ENCODE peak calls at places on chromosome 6, in ten cellular contexts. One of them, this sample, is unnamed.

GRCh38 chr6:40308533-40309306 is 278.4 kb downstream of the LRFN2 start:
- DNase-seq in fibroblast of lung: peak; percentile 4
- DNase-seq in PC-3: peak; percentile 57
- DNase-seq in mammary epithelial cell: peak; percentile 45
- DNase-seq in IMR-90: peak; percentile 26
- DNase-seq in MM.1S: peak; percentile 42
- DNase-seq in neural progenitor cell: peak; percentile 89
- DNase-seq in astrocyte: peak; percentile 0
- DNase-seq in HCT116: peak; percentile 13
- DNase-seq in K562: peak; percentile 91
- DNase-seq in this sample: no peak

GRCh38 chr6:154463573-154464419 is 46.7 kb downstream of the CNKSR3 start:
- DNase-seq in fibroblast of lung: no peak
- DNase-seq in astrocyte: no peak
- DNase-seq in neural progenitor cell: no peak
- DNase-seq in K562: no peak
- DNase-seq in MM.1S: no peak
- DNase-seq in IMR-90: no peak
- DNase-seq in PC-3: no peak
- DNase-seq in mammary epithelial cell: no peak
- DNase-seq in HCT116: no peak
- DNase-seq in this sample: no peak

GRCh38 chr6:87716928-87717655 is 15.1 kb upstream of the AKIRIN2 start:
- DNase-seq in IMR-90: no peak
- DNase-seq in mammary epithelial cell: no peak
- DNase-seq in neural progenitor cell: no peak
- DNase-seq in fibroblast of lung: no peak
- DNase-seq in astrocyte: no peak
- DNase-seq in PC-3: no peak
- DNase-seq in K562: no peak
- DNase-seq in HCT116: no peak
- DNase-seq in MM.1S: no peak
- DNase-seq in this sample: no peak

GRCh38 chr6:30219244-30219643 is 6.0 kb upstream of the TRIM26 start:
- DNase-seq in PC-3: peak; percentile 78
- DNase-seq in fibroblast of lung: peak; percentile 32
- DNase-seq in neural progenitor cell: peak; percentile 66
- DNase-seq in IMR-90: peak; percentile 44
- DNase-seq in astrocyte: no peak
- DNase-seq in mammary epithelial cell: peak; percentile 50
- DNase-seq in K562: no peak
- DNase-seq in HCT116: no peak
- DNase-seq in MM.1S: peak; percentile 52
- DNase-seq in this sample: no peak

GRCh38 chr6:21522773-21523490 is 70.6 kb upstream of the SOX4 start:
- DNase-seq in mammary epithelial cell: no peak
- DNase-seq in HCT116: no peak
- DNase-seq in MM.1S: no peak
- DNase-seq in fibroblast of lung: no peak
- DNase-seq in neural progenitor cell: peak; percentile 56
- DNase-seq in IMR-90: no peak
- DNase-seq in astrocyte: no peak
- DNase-seq in K562: no peak
- DNase-seq in PC-3: peak; percentile 30
- DNase-seq in this sample: no peak

GRCh38 chr6:39074486-39074885 is 25.9 kb downstream of the GLP1R start:
- DNase-seq in mammary epithelial cell: no peak
- DNase-seq in K562: no peak
- DNase-seq in astrocyte: no peak
- DNase-seq in HCT116: no peak
- DNase-seq in fibroblast of lung: no peak
- DNase-seq in PC-3: no peak
- DNase-seq in IMR-90: no peak
- DNase-seq in neural progenitor cell: no peak
- DNase-seq in MM.1S: no peak
- DNase-seq in this sample: no peak

GRCh38 chr6:6556738-6557503 is 31.6 kb upstream of the LY86 start:
- DNase-seq in fibroblast of lung: no peak
- DNase-seq in neural progenitor cell: peak; percentile 72
- DNase-seq in astrocyte: no peak
- DNase-seq in mammary epithelial cell: no peak
- DNase-seq in IMR-90: peak; percentile 5
- DNase-seq in PC-3: peak; percentile 63
- DNase-seq in K562: peak; percentile 74
- DNase-seq in HCT116: peak; percentile 43
- DNase-seq in MM.1S: peak; percentile 39
- DNase-seq in this sample: no peak

GRCh38 chr6:39980839-39981580 is 46.7 kb upstream of the MOCS1 start:
- DNase-seq in HCT116: peak; percentile 37
- DNase-seq in neural progenitor cell: peak; percentile 74
- DNase-seq in fibroblast of lung: peak; percentile 31
- DNase-seq in MM.1S: peak; percentile 53
- DNase-seq in PC-3: peak; percentile 50
- DNase-seq in mammary epithelial cell: peak; percentile 31
- DNase-seq in IMR-90: peak; percentile 57
- DNase-seq in astrocyte: peak; percentile 17
- DNase-seq in K562: peak; percentile 65
- DNase-seq in this sample: no peak

GRCh38 chr6:129059650-129060049 is 176.7 kb downstream of the LAMA2 start:
- DNase-seq in PC-3: no peak
- DNase-seq in HCT116: no peak
- DNase-seq in IMR-90: no peak
- DNase-seq in MM.1S: no peak
- DNase-seq in K562: no peak
- DNase-seq in fibroblast of lung: no peak
- DNase-seq in mammary epithelial cell: no peak
- DNase-seq in astrocyte: no peak
- DNase-seq in neural progenitor cell: no peak
- DNase-seq in this sample: no peak

GRCh38 chr6:133683603-133684002 is 205.3 kb upstream of the TCF21 start:
- DNase-seq in MM.1S: no peak
- DNase-seq in PC-3: no peak
- DNase-seq in mammary epithelial cell: no peak
- DNase-seq in neural progenitor cell: no peak
- DNase-seq in IMR-90: no peak
- DNase-seq in fibroblast of lung: no peak
- DNase-seq in astrocyte: no peak
- DNase-seq in K562: no peak
- DNase-seq in HCT116: no peak
- DNase-seq in this sample: no peak

GRCh38 chr6:11054722-11055121 is 10.6 kb upstream of the ELOVL2 start:
- DNase-seq in IMR-90: peak; percentile 50
- DNase-seq in neural progenitor cell: no peak
- DNase-seq in fibroblast of lung: peak; percentile 61
- DNase-seq in MM.1S: no peak
- DNase-seq in PC-3: no peak
- DNase-seq in HCT116: no peak
- DNase-seq in mammary epithelial cell: no peak
- DNase-seq in astrocyte: peak; percentile 46
- DNase-seq in K562: no peak
- DNase-seq in this sample: no peak

GRCh38 chr6:28218312-28219248 is 6.5 kb upstream of the ZSCAN9 start:
- DNase-seq in HCT116: no peak
- DNase-seq in fibroblast of lung: peak; percentile 69
- DNase-seq in MM.1S: peak; percentile 49
- DNase-seq in PC-3: peak; percentile 60
- DNase-seq in neural progenitor cell: peak; percentile 69
- DNase-seq in K562: peak; percentile 89
- DNase-seq in astrocyte: peak; percentile 47
- DNase-seq in mammary epithelial cell: peak; percentile 20
- DNase-seq in IMR-90: peak; percentile 61
- DNase-seq in this sample: peak; percentile 91

GRCh38 chr6:65638047-65638831 is 68.8 kb downstream of the EYS start:
- DNase-seq in fibroblast of lung: no peak
- DNase-seq in mammary epithelial cell: no peak
- DNase-seq in neural progenitor cell: peak; percentile 56
- DNase-seq in K562: no peak
- DNase-seq in HCT116: no peak
- DNase-seq in PC-3: peak; percentile 43
- DNase-seq in MM.1S: no peak
- DNase-seq in astrocyte: no peak
- DNase-seq in IMR-90: no peak
- DNase-seq in this sample: peak; percentile 52

GRCh38 chr6:33699131-33699530 is 12.4 kb downstream of the UQCC2 start:
- DNase-seq in IMR-90: no peak
- DNase-seq in astrocyte: no peak
- DNase-seq in neural progenitor cell: no peak
- DNase-seq in mammary epithelial cell: no peak
- DNase-seq in MM.1S: no peak
- DNase-seq in K562: no peak
- DNase-seq in HCT116: no peak
- DNase-seq in PC-3: no peak
- DNase-seq in fibroblast of lung: no peak
- DNase-seq in this sample: peak; percentile 63

GRCh38 chr6:5054427-5054873 is 30.7 kb upstream of the PPP1R3G start:
- DNase-seq in MM.1S: no peak
- DNase-seq in K562: no peak
- DNase-seq in fibroblast of lung: peak; percentile 52
- DNase-seq in neural progenitor cell: no peak
- DNase-seq in PC-3: no peak
- DNase-seq in IMR-90: peak; percentile 66
- DNase-seq in astrocyte: peak; percentile 40
- DNase-seq in mammary epithelial cell: no peak
- DNase-seq in HCT116: no peak
- DNase-seq in this sample: no peak

GRCh38 chr6:1075880-1076279 is 236.0 kb upstream of the FOXQ1 start:
- DNase-seq in HCT116: no peak
- DNase-seq in PC-3: no peak
- DNase-seq in neural progenitor cell: no peak
- DNase-seq in fibroblast of lung: no peak
- DNase-seq in K562: no peak
- DNase-seq in MM.1S: no peak
- DNase-seq in IMR-90: no peak
- DNase-seq in mammary epithelial cell: no peak
- DNase-seq in astrocyte: no peak
- DNase-seq in this sample: no peak

GRCh38 chr6:1076531-1077453 is 235.1 kb upstream of the FOXQ1 start:
- DNase-seq in astrocyte: no peak
- DNase-seq in IMR-90: no peak
- DNase-seq in PC-3: no peak
- DNase-seq in MM.1S: no peak
- DNase-seq in HCT116: no peak
- DNase-seq in neural progenitor cell: no peak
- DNase-seq in mammary epithelial cell: no peak
- DNase-seq in fibroblast of lung: no peak
- DNase-seq in K562: no peak
- DNase-seq in this sample: no peak

GRCh38 chr6:1079525-1079924 is 232.4 kb upstream of the FOXQ1 start:
- DNase-seq in IMR-90: no peak
- DNase-seq in MM.1S: no peak
- DNase-seq in neural progenitor cell: no peak
- DNase-seq in HCT116: no peak
- DNase-seq in K562: no peak
- DNase-seq in mammary epithelial cell: no peak
- DNase-seq in fibroblast of lung: peak; percentile 15
- DNase-seq in astrocyte: peak; percentile 9
- DNase-seq in PC-3: no peak
- DNase-seq in this sample: no peak

GRCh38 chr6:1077822-1078221 is 234.1 kb upstream of the FOXQ1 start:
- DNase-seq in K562: no peak
- DNase-seq in HCT116: no peak
- DNase-seq in mammary epithelial cell: no peak
- DNase-seq in fibroblast of lung: no peak
- DNase-seq in astrocyte: no peak
- DNase-seq in neural progenitor cell: no peak
- DNase-seq in MM.1S: no peak
- DNase-seq in PC-3: no peak
- DNase-seq in IMR-90: no peak
- DNase-seq in this sample: no peak

GRCh38 chr6:1075444-1075843 is 236.5 kb upstream of the FOXQ1 start:
- DNase-seq in K562: no peak
- DNase-seq in HCT116: no peak
- DNase-seq in fibroblast of lung: no peak
- DNase-seq in IMR-90: peak; percentile 42
- DNase-seq in PC-3: no peak
- DNase-seq in neural progenitor cell: no peak
- DNase-seq in mammary epithelial cell: no peak
- DNase-seq in MM.1S: no peak
- DNase-seq in astrocyte: no peak
- DNase-seq in this sample: no peak
- H3K9ac ChIP-seq in K562: no peak overlapping the region
- H3K9ac ChIP-seq in HCT116: no peak overlapping the region
- H3K9ac ChIP-seq in fibroblast of lung: no peak overlapping the region
- H3K9ac ChIP-seq in IMR-90: no peak overlapping the region
- H3K9ac ChIP-seq in PC-3: no peak overlapping the region
- H3K9ac ChIP-seq in neural progenitor cell: no peak overlapping the region
- H3K9ac ChIP-seq in mammary epithelial cell: no peak overlapping the region
- H3K9ac ChIP-seq in MM.1S: no peak overlapping the region
- H3K9ac ChIP-seq in astrocyte: no peak overlapping the region
- H3K9ac ChIP-seq in this sample: no peak overlapping the region

GRCh38 chr6:75546401-75546800 is 52.8 kb upstream of the FILIP1 start:
- DNase-seq in K562: no peak
- DNase-seq in MM.1S: peak; percentile 17
- DNase-seq in HCT116: no peak
- DNase-seq in IMR-90: peak; percentile 35
- DNase-seq in astrocyte: peak; percentile 7
- DNase-seq in fibroblast of lung: no peak
- DNase-seq in PC-3: peak; percentile 43
- DNase-seq in neural progenitor cell: peak; percentile 13
- DNase-seq in mammary epithelial cell: no peak
- DNase-seq in this sample: no peak
- TF ChIP-seq CTCF in K562: no peak
- TF ChIP-seq CTCF in MM.1S: peak; percentile 39
- TF ChIP-seq CTCF in HCT116: peak; percentile 41
- TF ChIP-seq CTCF in IMR-90: peak; percentile 43
- TF ChIP-seq CTCF in astrocyte: no peak
- TF ChIP-seq CTCF in fibroblast of lung: no peak
- TF ChIP-seq CTCF in PC-3: peak; percentile 56
- TF ChIP-seq CTCF in neural progenitor cell: peak; percentile 46
- TF ChIP-seq CTCF in mammary epithelial cell: no peak
- TF ChIP-seq CTCF in this sample: no peak

DNA sequence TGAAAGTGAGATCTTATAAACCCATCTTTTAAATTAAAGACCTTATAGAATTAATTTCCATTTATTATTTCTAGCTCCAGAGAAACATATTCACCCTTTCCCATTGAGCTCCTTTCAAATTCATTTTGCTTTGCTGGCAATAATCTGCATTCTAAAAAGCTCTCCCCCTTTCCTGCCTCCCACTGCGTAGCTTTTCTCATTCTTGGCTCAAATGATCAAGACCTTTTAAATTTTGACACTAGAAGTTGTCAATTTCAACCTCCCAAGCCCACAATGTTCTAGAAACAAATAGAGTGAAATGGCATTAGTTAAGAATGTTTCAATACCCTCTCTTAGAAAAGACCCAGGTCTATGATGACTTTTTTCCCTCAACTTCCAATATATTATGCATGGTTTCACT is 186.9 kb downstream of the AKAP7 start:
- DNase-seq in fibroblast of lung: no peak
- DNase-seq in PC-3: no peak
- DNase-seq in mammary epithelial cell: no peak
- DNase-seq in K562: no peak
- DNase-seq in neural progenitor cell: no peak
- DNase-seq in HCT116: no peak
- DNase-seq in astrocyte: no peak
- DNase-seq in MM.1S: no peak
- DNase-seq in IMR-90: no peak
- DNase-seq in this sample: no peak
- H3K36me3 ChIP-seq in fibroblast of lung: no peaks in the 10 kb centered on the region
- H3K36me3 ChIP-seq in PC-3: no peaks in the 10 kb centered on the region
- H3K36me3 ChIP-seq in mammary epithelial cell: no peaks in the 10 kb centered on the region
- H3K36me3 ChIP-seq in K562: no peaks in the 10 kb centered on the region
- H3K36me3 ChIP-seq in neural progenitor cell: no peaks in the 10 kb centered on the region
- H3K36me3 ChIP-seq in HCT116: no peaks in the 10 kb centered on the region
- H3K36me3 ChIP-seq in astrocyte: no peaks in the 10 kb centered on the region
- H3K36me3 ChIP-seq in MM.1S: no peaks in the 10 kb centered on the region
- H3K36me3 ChIP-seq in IMR-90: no peaks in the 10 kb centered on the region
- H3K36me3 ChIP-seq in this sample: no peaks in the 10 kb centered on the region

GRCh38 chr6:79544299-79544927 is 7.2 kb upstream of the LCA5 start:
- DNase-seq in K562: no peak
- DNase-seq in fibroblast of lung: peak; percentile 89
- DNase-seq in MM.1S: peak; percentile 70
- DNase-seq in mammary epithelial cell: peak; percentile 54
- DNase-seq in neural progenitor cell: no peak
- DNase-seq in PC-3: no peak
- DNase-seq in astrocyte: peak; percentile 89
- DNase-seq in HCT116: no peak
- DNase-seq in IMR-90: peak; percentile 46
- DNase-seq in this sample: no peak
- H3K9ac ChIP-seq in K562: peak overlapping the region; percentile 64
- H3K9ac ChIP-seq in fibroblast of lung: no peak overlapping the region
- H3K9ac ChIP-seq in MM.1S: peak overlapping the region; percentile 79
- H3K9ac ChIP-seq in mammary epithelial cell: peak overlapping the region; percentile 72
- H3K9ac ChIP-seq in neural progenitor cell: no peak overlapping the region
- H3K9ac ChIP-seq in PC-3: peak overlapping the region; percentile 45
- H3K9ac ChIP-seq in astrocyte: peak overlapping the region; percentile 53
- H3K9ac ChIP-seq in HCT116: peak overlapping the region; percentile 27
- H3K9ac ChIP-seq in IMR-90: no peak overlapping the region
- H3K9ac ChIP-seq in this sample: peak overlapping the region; percentile 25